ENCODE peak calls at places on chromosomes 7 and 10, in four cellular contexts. K, P, Y and I are unnamed samples.
A peak's percentile ranks its signal among the peaks of the same experiment; 100 is the strongest.

GRCh38 chr10:61939575-61940301 is 38.2 kb downstream of the ARID5B start:
- DNase-seq in Y (peak; percentile 62), P (peak; percentile 92), K (no peak), I (peak; percentile 79)

GRCh38 chr7:112056409-112056808 is 149.8 kb downstream of the DOCK4 start:
- DNase-seq in P (peak; percentile 57), K (no peak), Y (no peak), I (peak; percentile 90)

GRCh38 chr7:43639858-43640491 is 57.1 kb downstream of the STK17A start:
- DNase-seq in Y (peak; percentile 69), K (no peak), P (peak; percentile 84), I (peak; percentile 76)

GRCh38 chr10:33981301-33981700 is 646.8 kb upstream of the NRP1 start:
- DNase-seq in K (no peak), P (no peak), Y (no peak), I (no peak)

GRCh38 chr7:69450436-69450835 is 147.8 kb upstream of the AUTS2 start:
- DNase-seq in Y (no peak), K (no peak), P (no peak), I (no peak)

GRCh38 chr7:64307254-64308018 is 6.3 kb upstream of the ZNF736 start:
- DNase-seq in Y (peak; percentile 58), K (peak; percentile 95), P (peak; percentile 81), I (no peak)

GRCh38 chr7:3892686-3893085 is 591.6 kb downstream of the SDK1 start:
- DNase-seq in Y (no peak), P (no peak), K (no peak), I (no peak)

GRCh38 chr10:82150123-82150900 is 275.3 kb downstream of the NRG3 start:
- DNase-seq in P (peak; percentile 27), Y (peak; percentile 8), K (no peak), I (peak; percentile 52)

GRCh38 chr7:21221130-21221529 is 206.8 kb upstream of the SP4 start:
- DNase-seq in P (no peak), Y (no peak), K (no peak), I (no peak)